ENCODE peak calls at places on chromosomes 13 and 19, in four cellular contexts. A is CD8-positive, alpha-beta T cell; X is GM12878; Q is CD4-positive, CD25-positive, alpha-beta regulatory T cell. R is an unnamed sample.

GRCh38 chr13:73835138-73835721 is 299.0 kb downstream of the KLF12 start:
- DNase-seq in A (no peak), X (peak), Q (peak), R (no peak)

GRCh38 chr19:33683881-33684549 is 62.3 kb downstream of the CHST8 start:
- DNase-seq in A (no peak), X (no peak), Q (peak), R (no peak)

GRCh38 chr13:41061914-41062837 is 867 bp downstream of the WBP4 start:
- DNase-seq in A (no peak), X (no peak), Q (no peak), R (no peak)

GRCh38 chr13:98853791-98854191 is 101.3 kb upstream of the SLC15A1 start:
- DNase-seq in A (no peak), X (peak), Q (peak), R (no peak)

GRCh38 chr19:46404884-46405658 is 8.3 kb downstream of the CCDC8 start:
- DNase-seq in A (no peak), X (no peak), Q (no peak), R (no peak)

GRCh38 chr19:4722671-4723464 is 774 bp downstream of the DPP9 start:
- DNase-seq in A (no peak), X (no peak), Q (peak), R (no peak)

GRCh38 chr13:20359335-20359734 is 127.2 kb upstream of the GJB6 start:
- DNase-seq in A (no peak), X (no peak), Q (no peak), R (peak)

GRCh38 chr19:47438793-47439220 is 19.5 kb upstream of the MEIS3 start:
- DNase-seq in A (no peak), X (no peak), Q (no peak), R (no peak)

GRCh38 chr13:48625396-48626076 is 28.2 kb upstream of the CYSLTR2 start:
- DNase-seq in A (no peak), X (no peak), Q (no peak), R (no peak)

GRCh38 chr13:113421673-113422270 is 31.5 kb downstream of the ADPRHL1 start:
- DNase-seq in A (no peak), X (no peak), Q (no peak), R (no peak)

GRCh38 chr13:40377783-40378182 is 288.7 kb downstream of the FOXO1 start:
- DNase-seq in A (no peak), X (no peak), Q (peak), R (no peak)

GRCh38 chr19:13044160-13044853 is 49.0 kb downstream of the NFIX start:
- DNase-seq in A (peak), X (no peak), Q (no peak), R (no peak)

GRCh38 chr19:1884291-1884718 is 991 bp downstream of the ABHD17A start:
- DNase-seq in A (no peak), X (no peak), Q (no peak), R (no peak)

GRCh38 chr19:43229315-43229714 is 23.9 kb upstream of the PSG4 start:
- DNase-seq in A (no peak), X (no peak), Q (no peak), R (no peak)

GRCh38 chr19:29145756-29146155 is 67.2 kb downstream of the UQCRFS1 start:
- DNase-seq in A (no peak), X (no peak), Q (no peak), R (no peak)

GRCh38 chr13:33101835-33102234 is 85.6 kb downstream of the KL start:
- DNase-seq in A (no peak), X (no peak), Q (no peak), R (no peak)

GRCh38 chr13:113426591-113426986 is 26.7 kb downstream of the ADPRHL1 start:
- DNase-seq in A (no peak), X (no peak), Q (no peak), R (no peak)

GRCh38 chr13:29733069-29733700 is 117.2 kb downstream of the UBL3 start:
- DNase-seq in A (no peak), X (no peak), Q (no peak), R (no peak)

GRCh38 chr19:35248310-35249145 is at the start of gene LSR:
- DNase-seq in A (peak), X (peak), Q (peak), R (peak)

GRCh38 chr13:107650081-107650701 is 565.1 kb downstream of the LIG4 start:
- DNase-seq in A (peak), X (no peak), Q (peak), R (peak)

GRCh38 chr19:35142531-35143230 is 374 bp upstream of the FXYD7 start:
- DNase-seq in A (peak), X (no peak), Q (peak), R (no peak)

GRCh38 chr13:75761373-75761772 is 125.2 kb downstream of the LMO7 start:
- DNase-seq in A (no peak), X (peak), Q (peak), R (no peak)

GRCh38 chr19:1251503-1252220 is 3.3 kb downstream of the MIDN start:
- DNase-seq in A (peak), X (no peak), Q (peak), R (no peak)

GRCh38 chr19:12779162-12779993 is 4.0 kb upstream of the HOOK2 start:
- DNase-seq in A (no peak), X (no peak), Q (no peak), R (no peak)

GRCh38 chr13:29901714-29902631 is 51.6 kb upstream of the UBL3 start:
- DNase-seq in A (peak), X (no peak), Q (peak), R (no peak)

GRCh38 chr13:108342369-108343289 is 73.1 kb downstream of the TNFSF13B start:
- DNase-seq in A (no peak), X (peak), Q (peak), R (peak)

GRCh38 chr19:47408156-47408938 is 11.0 kb downstream of the MEIS3 start:
- DNase-seq in A (no peak), X (no peak), Q (no peak), R (no peak)

GRCh38 chr13:113001251-113002140 is 32.5 kb downstream of the MCF2L start:
- DNase-seq in A (no peak), X (no peak), Q (no peak), R (no peak)

GRCh38 chr13:39201075-39201630 is 162.9 kb downstream of the NHLRC3 start:
- DNase-seq in A (no peak), X (no peak), Q (no peak), R (no peak)

GRCh38 chr19:12884926-12885748 is 1.9 kb downstream of the KLF1 start:
- DNase-seq in A (peak), X (peak), Q (peak), R (no peak)

GRCh38 chr13:84994582-84994981 is 804.6 kb downstream of the SLITRK6 start:
- DNase-seq in A (no peak), X (no peak), Q (no peak), R (peak)

GRCh38 chr13:79724348-79725103 is 243.6 kb downstream of the NDFIP2 start:
- DNase-seq in A (no peak), X (no peak), Q (no peak), R (no peak)

GRCh38 chr13:111219306-111219705 is 101.1 kb upstream of the TEX29 start:
- DNase-seq in A (no peak), X (no peak), Q (no peak), R (no peak)

GRCh38 chr19:15283141-15283885 is 49.0 kb downstream of the BRD4 start:
- DNase-seq in A (no peak), X (no peak), Q (no peak), R (no peak)

GRCh38 chr13:45333973-45334922 is 6.7 kb downstream of the TPT1 start:
- DNase-seq in A (peak), X (no peak), Q (peak), R (no peak)

GRCh38 chr13:31545616-31546015 is 193.7 kb upstream of the RXFP2 start:
- DNase-seq in A (no peak), X (no peak), Q (no peak), R (no peak)

GRCh38 chr19:49333426-49334288 is 1.5 kb upstream of the CD37 start:
- DNase-seq in A (peak), X (peak), Q (peak), R (no peak)
- H3K4me3 ChIP-seq in A (peak), X (peak), Q (peak), R (no peak)

DNA sequence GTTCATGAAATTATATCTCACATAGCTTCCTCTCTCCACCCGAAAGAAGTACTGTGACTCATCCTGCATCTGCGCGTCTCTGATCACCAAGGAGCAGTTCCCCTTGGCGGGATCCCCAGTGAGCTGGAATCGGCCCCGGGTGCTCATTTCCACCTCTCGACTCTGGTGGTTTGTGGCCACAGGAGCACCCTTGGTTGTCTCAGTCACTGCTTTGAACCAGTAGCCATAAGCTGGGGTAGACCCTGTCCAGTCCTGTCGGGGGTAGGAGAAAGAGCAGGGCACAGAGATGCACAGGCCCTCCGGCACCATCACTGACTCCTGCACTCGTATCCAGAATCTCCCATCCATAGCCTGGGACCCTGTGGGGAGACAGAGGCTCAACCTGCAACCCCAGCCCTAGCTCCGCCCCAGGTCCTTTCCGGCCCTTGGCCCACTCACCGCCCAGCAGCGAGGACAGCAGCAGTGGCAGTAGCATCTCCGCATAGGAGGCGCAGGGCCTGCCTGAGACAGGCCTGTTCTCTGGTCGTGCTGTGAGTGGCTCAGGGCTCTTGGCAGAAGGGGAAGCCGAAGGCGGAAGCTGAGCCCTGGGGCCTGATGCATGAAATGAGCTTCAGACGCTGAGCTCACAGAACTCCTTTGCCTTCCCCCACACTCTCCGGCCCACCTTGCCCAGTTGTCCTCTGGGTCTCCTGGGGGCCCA is at the start of gene SIGLEC10:
- DNase-seq in A (no peak), X (no peak), Q (no peak), R (no peak)
- H3K4me3 ChIP-seq in A (no peak), X (peak), Q (no peak), R (no peak)

GRCh38 chr19:6233827-6234511 is 45.8 kb downstream of the MLLT1 start:
- DNase-seq in A (no peak), X (no peak), Q (no peak), R (no peak)
- H3K4me3 ChIP-seq in A (no peak), X (no peak), Q (no peak), R (no peak)

GRCh38 chr19:45139286-45140143 is 21.3 kb downstream of the NKPD1 start:
- DNase-seq in A (no peak), X (no peak), Q (no peak), R (no peak)

GRCh38 chr19:45137179-45137761 is 23.5 kb downstream of the NKPD1 start:
- DNase-seq in A (no peak), X (peak), Q (no peak), R (no peak)

GRCh38 chr19:45138303-45138751 is 22.5 kb downstream of the NKPD1 start:
- DNase-seq in A (no peak), X (no peak), Q (no peak), R (no peak)

GRCh38 chr19:45135176-45135575 is 25.6 kb downstream of the NKPD1 start:
- DNase-seq in A (no peak), X (no peak), Q (no peak), R (no peak)

DNA sequence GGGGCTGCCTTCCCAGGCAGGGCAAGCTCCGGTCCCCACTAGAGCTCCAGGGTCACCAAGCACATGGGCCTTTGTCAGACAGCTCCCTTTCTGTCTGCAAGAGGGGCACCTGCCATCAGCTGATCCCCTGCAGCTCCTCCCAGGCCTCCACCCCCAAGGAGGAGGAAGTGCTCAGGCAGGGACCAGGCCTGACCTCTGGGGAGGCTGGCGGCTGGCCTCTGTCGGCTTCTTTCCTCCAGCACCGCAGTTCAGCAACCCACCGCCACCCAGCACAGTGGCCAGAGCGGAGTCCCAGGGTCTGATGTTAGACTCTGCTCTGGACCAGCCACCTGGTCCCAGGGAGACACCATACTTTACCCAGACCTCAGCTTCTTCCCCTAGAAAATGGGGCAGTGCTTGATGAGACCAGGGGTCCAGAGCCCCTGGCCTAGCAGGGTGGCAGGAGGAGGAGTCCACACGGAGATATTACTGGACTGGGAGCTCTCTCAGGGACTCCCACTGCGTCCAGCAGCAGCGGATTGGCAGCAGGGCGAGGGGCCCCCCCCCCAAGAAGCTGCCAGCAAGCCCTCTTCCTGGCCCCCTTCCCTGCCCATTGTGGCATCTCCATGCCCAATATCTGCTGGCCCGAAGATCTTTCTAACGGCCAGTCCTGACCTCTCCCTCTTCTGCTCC is 24.1 kb downstream of the NKPD1 start:
- DNase-seq in A (no peak), X (no peak), Q (no peak), R (no peak)
- H3K4me3 ChIP-seq in A (no peak), X (peak), Q (no peak), R (no peak)

GRCh38 chr19:17078920-17079709 is 3.5 kb downstream of the MYO9B start:
- DNase-seq in A (no peak), X (no peak), Q (no peak), R (no peak)
- H3K4me3 ChIP-seq in A (no peak), X (peak), Q (peak), R (peak)

DNA sequence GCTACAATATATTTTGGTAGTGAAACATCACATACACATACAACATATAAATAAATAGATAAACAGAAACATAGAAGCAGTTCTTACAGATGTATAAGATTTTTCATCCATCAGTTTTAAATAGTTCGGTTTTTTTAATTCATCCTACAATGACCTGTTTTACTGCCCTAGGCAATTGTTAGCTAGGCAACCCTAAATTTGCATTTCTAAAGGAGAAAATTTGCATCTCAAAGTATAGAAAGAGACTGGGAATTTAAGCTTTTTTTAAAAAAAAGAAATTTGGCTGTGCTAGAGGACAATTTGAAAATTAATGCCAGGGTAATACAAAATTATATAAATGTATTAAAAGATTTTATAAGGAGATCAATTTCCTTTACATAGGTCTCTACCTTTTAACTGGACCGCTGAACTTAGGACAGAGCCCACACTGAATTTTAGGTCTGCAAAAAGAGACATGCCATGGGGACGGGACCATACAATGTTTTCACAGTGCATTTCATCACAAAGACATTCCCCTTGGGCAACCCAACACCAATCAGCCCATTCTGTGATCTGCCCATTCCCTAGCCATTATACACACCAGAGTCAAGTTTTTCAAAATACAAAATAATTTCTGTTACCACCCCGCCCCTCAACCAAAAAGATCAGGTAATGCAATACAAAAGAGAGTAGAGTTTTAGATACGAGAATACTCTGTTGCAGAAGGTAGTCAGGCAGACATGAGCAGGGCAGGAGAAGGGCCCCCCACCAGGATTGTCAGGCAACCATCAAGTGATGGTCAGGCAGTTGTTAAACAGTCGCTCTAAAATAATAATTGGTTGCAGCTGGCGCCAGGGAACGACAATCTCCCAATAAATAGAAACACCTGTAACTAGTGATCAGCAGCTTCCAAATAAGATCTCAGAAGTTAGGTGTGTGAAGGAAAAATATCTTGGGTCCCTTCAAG is 299.8 kb upstream of the SGCG start:
- DNase-seq in A (no peak), X (no peak), Q (no peak), R (no peak)
- H3K4me3 ChIP-seq in A (no peak), X (no peak), Q (no peak), R (no peak)

GRCh38 chr19:50725218-50725931 is 2.2 kb downstream of the CLEC11A start:
- DNase-seq in A (no peak), X (no peak), Q (no peak), R (no peak)
- H3K4me3 ChIP-seq in A (peak), X (no peak), Q (no peak), R (peak)

GRCh38 chr19:21699197-21699596 is 68.2 kb downstream of the ZNF100 start:
- DNase-seq in A (no peak), X (no peak), Q (no peak), R (no peak)

GRCh38 chr19:21709464-21709863 is 57.9 kb downstream of the ZNF100 start:
- DNase-seq in A (no peak), X (no peak), Q (no peak), R (no peak)

GRCh38 chr19:21705393-21705792 is 62.0 kb downstream of the ZNF100 start:
- DNase-seq in A (no peak), X (no peak), Q (no peak), R (no peak)

GRCh38 chr19:21707065-21707464 is 60.3 kb downstream of the ZNF100 start:
- DNase-seq in A (no peak), X (no peak), Q (no peak), R (no peak)

GRCh38 chr19:21704320-21704719 is 63.1 kb downstream of the ZNF100 start:
- DNase-seq in A (no peak), X (no peak), Q (no peak), R (no peak)
- H3K4me3 ChIP-seq in A (no peak), X (no peak), Q (no peak), R (no peak)

GRCh38 chr19:50420808-50421207 is 2.1 kb downstream of the SPIB start:
- DNase-seq in A (no peak), X (no peak), Q (no peak), R (no peak)

GRCh38 chr19:50420127-50420526 is 1.4 kb downstream of the SPIB start:
- DNase-seq in A (no peak), X (no peak), Q (no peak), R (no peak)

GRCh38 chr19:50423279-50424113 is 4.8 kb downstream of the SPIB start:
- DNase-seq in A (no peak), X (no peak), Q (no peak), R (no peak)

GRCh38 chr19:50425581-50425980 is 6.8 kb downstream of the SPIB start:
- DNase-seq in A (no peak), X (no peak), Q (no peak), R (no peak)

GRCh38 chr19:50422397-50423278 is 3.9 kb downstream of the SPIB start:
- DNase-seq in A (no peak), X (no peak), Q (no peak), R (no peak)
- H3K4me3 ChIP-seq in A (no peak), X (peak), Q (no peak), R (no peak)

GRCh38 chr19:3572132-3572854 is 451 bp upstream of the HMG20B start:
- DNase-seq in A (peak), X (peak), Q (peak), R (peak)
- H3K4me3 ChIP-seq in A (peak), X (peak), Q (peak), R (peak)

R was measured in Panc1.